ENCODE peak calls at places on chromosomes 13 and 19, in nine cellular contexts. L, D, S, A, T, K, P, O and F are unnamed samples.

GRCh38 chr19:3818479-3818878 is 32.3 kb upstream of the MATK start:
- DNase-seq in L (no peak), D (no peak), S (no peak), A (no peak), T (no peak), K (no peak), P (no peak), O (no peak), F (no peak)

GRCh38 chr13:65855276-65855675 is 1374.9 kb downstream of the PCDH9 start:
- DNase-seq in L (peak; percentile 45), D (no peak), S (no peak), A (no peak), T (no peak), K (no peak), P (no peak), O (no peak), F (no peak)

GRCh38 chr13:59877933-59878332 is 285.8 kb downstream of the DIAPH3 start:
- DNase-seq in L (no peak), D (no peak), S (no peak), A (no peak), T (no peak), K (no peak), P (no peak), O (no peak), F (no peak)

GRCh38 chr13:113490496-113491417 is at the start of gene DCUN1D2:
- DNase-seq in L (peak; percentile 95), D (peak; percentile 27), S (peak; percentile 90), A (peak; percentile 94), T (peak; percentile 68), K (peak; percentile 89), P (peak; percentile 64), O (peak; percentile 94), F (peak; percentile 93)

GRCh38 chr13:41565221-41565620 is 107.9 kb downstream of the RGCC start:
- DNase-seq in L (no peak), D (no peak), S (no peak), A (no peak), T (no peak), K (no peak), P (no peak), O (no peak), F (no peak)

GRCh38 chr19:33384983-33385382 is 11.5 kb downstream of the CEBPG start:
- DNase-seq in L (no peak), D (no peak), S (no peak), A (no peak), T (no peak), K (no peak), P (no peak), O (no peak), F (no peak)

GRCh38 chr13:26488236-26489028 is 69.1 kb upstream of the WASF3 start:
- DNase-seq in L (no peak), D (no peak), S (no peak), A (no peak), T (no peak), K (no peak), P (no peak), O (no peak), F (no peak)

GRCh38 chr13:62643007-62643483 is 1227.4 kb upstream of the PCDH20 start:
- DNase-seq in L (peak; percentile 69), D (no peak), S (no peak), A (no peak), T (no peak), K (no peak), P (no peak), O (no peak), F (no peak)

GRCh38 chr13:41577437-41577836 is 120.1 kb downstream of the RGCC start:
- DNase-seq in L (no peak), D (no peak), S (peak; percentile 6), A (no peak), T (no peak), K (no peak), P (no peak), O (no peak), F (no peak)

GRCh38 chr13:42001580-42001979 is 40.7 kb upstream of the VWA8 start:
- DNase-seq in L (peak; percentile 34), D (no peak), S (no peak), A (no peak), T (no peak), K (no peak), P (no peak), O (peak; percentile 36), F (no peak)

GRCh38 chr19:12867120-12868099 is 13.8 kb downstream of the DNASE2 start:
- DNase-seq in L (peak; percentile 93), D (no peak), S (no peak), A (peak; percentile 76), T (peak; percentile 60), K (peak; percentile 93), P (peak; percentile 41), O (peak; percentile 69), F (peak; percentile 82)

GRCh38 chr13:48490241-48490640 is 42.6 kb downstream of the RCBTB2 start:
- DNase-seq in L (no peak), D (no peak), S (no peak), A (no peak), T (no peak), K (no peak), P (no peak), O (no peak), F (no peak)

GRCh38 chr13:110493613-110494012 is 67.9 kb downstream of the RAB20 start:
- DNase-seq in L (no peak), D (no peak), S (no peak), A (no peak), T (no peak), K (no peak), P (no peak), O (no peak), F (no peak)

GRCh38 chr19:50844296-50844935 is 10.3 kb upstream of the KLK3 start:
- DNase-seq in L (no peak), D (no peak), S (peak; percentile 50), A (no peak), T (no peak), K (no peak), P (no peak), O (no peak), F (no peak)

GRCh38 chr19:7633619-7634018 is at the start of gene PCP2:
- DNase-seq in L (no peak), D (no peak), S (no peak), A (no peak), T (no peak), K (no peak), P (no peak), O (no peak), F (no peak)

GRCh38 chr19:5580116-5580515 is 12.4 kb upstream of the TINCR start:
- DNase-seq in L (no peak), D (no peak), S (no peak), A (no peak), T (no peak), K (no peak), P (no peak), O (no peak), F (no peak)

GRCh38 chr19:49442793-49443365 is 1.6 kb upstream of the SLC17A7 start:
- DNase-seq in L (peak; percentile 98), D (peak; percentile 39), S (peak; percentile 57), A (peak; percentile 96), T (peak; percentile 31), K (peak; percentile 87), P (peak; percentile 33), O (peak; percentile 76), F (peak; percentile 94)
- H3K27ac ChIP-seq in L (peak overlapping the region; percentile 72), D (peak overlapping the region; percentile 90), S (no peak overlapping the region), A (peak overlapping the region; percentile 76), T (no peak overlapping the region), K (peak overlapping the region; percentile 78), P (peak overlapping the region; percentile 51), O (no peak overlapping the region), F (peak overlapping the region; percentile 28)

GRCh38 chr19:30146346-30146745 is 204.3 kb downstream of the URI1 start:
- DNase-seq in L (no peak), D (no peak), S (no peak), A (no peak), T (no peak), K (no peak), P (no peak), O (no peak), F (no peak)
- H3K4me1 ChIP-seq in L (no peaks in the 10 kb centered on the region), D (no peaks in the 10 kb centered on the region), S (no peaks in the 10 kb centered on the region), A (no peaks in the 10 kb centered on the region), T (no peaks in the 10 kb centered on the region), K (no peaks in the 10 kb centered on the region), P (no peaks in the 10 kb centered on the region), O (no peaks in the 10 kb centered on the region), F (no peaks in the 10 kb centered on the region)

GRCh38 chr19:11171144-11171543 is 15.6 kb upstream of the SPC24 start:
- DNase-seq in L (no peak), D (no peak), S (no peak), A (no peak), T (no peak), K (no peak), P (no peak), O (no peak), F (no peak)

GRCh38 chr19:11172576-11172975 is 17.0 kb upstream of the SPC24 start:
- DNase-seq in L (no peak), D (no peak), S (no peak), A (no peak), T (no peak), K (no peak), P (no peak), O (no peak), F (no peak)

GRCh38 chr19:11173516-11174155 is 18.1 kb upstream of the SPC24 start:
- DNase-seq in L (no peak), D (no peak), S (no peak), A (no peak), T (no peak), K (no peak), P (no peak), O (no peak), F (no peak)

GRCh38 chr19:11168568-11168967 is 13.0 kb upstream of the SPC24 start:
- DNase-seq in L (no peak), D (no peak), S (no peak), A (no peak), T (no peak), K (no peak), P (no peak), O (no peak), F (no peak)

DNA sequence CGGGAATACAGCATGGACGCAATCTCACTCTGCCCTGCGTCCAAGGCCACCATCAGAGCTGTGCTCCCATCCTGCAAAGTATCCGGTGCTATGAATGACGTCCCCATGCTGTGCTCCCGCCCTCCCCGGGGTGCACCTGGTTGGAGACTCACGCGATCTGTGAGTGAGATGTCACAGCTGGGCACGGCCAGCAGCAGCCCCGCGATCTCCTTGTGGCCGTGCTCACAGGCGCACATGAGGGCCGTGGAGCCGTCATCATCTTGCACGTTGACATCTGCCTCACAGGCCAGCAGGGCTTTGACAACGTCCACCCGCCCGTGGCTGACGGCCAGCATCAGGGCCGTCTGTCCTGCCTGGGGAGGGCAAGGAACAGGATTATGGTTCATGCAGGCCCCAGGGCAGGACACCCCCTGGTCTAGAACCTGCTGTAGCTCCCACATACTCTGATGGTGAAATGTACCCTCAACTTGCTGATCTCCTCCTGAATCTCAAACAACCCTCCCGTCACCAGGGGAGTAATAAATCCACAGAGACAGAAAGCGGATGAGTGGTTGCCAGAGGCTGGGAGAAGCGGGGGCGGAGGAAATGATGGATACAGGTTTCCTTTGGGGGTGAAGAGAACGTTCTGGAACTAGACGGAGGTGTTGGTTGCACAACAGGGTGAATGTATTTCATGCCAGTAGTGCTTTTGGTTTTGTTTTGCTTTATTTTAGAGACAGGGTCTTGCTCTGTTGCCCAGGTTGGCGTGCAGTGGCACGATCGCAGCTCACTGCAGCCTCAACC is 14.5 kb upstream of the SPC24 start:
- DNase-seq in L (no peak), D (no peak), S (no peak), A (no peak), T (no peak), K (no peak), P (no peak), O (no peak), F (no peak)
- H3K27ac ChIP-seq in L (no peak overlapping the region), D (peak overlapping the region; percentile 85), S (no peak overlapping the region), A (no peak overlapping the region), T (no peak overlapping the region), K (no peak overlapping the region), P (no peak overlapping the region), O (no peak overlapping the region), F (no peak overlapping the region)

GRCh38 chr13:99380921-99381645 is 73.9 kb upstream of the GPR183 start:
- DNase-seq in L (no peak), D (no peak), S (no peak), A (no peak), T (no peak), K (no peak), P (peak; percentile 47), O (no peak), F (no peak)
- H3K4me1 ChIP-seq in L (no peaks in the 10 kb centered on the region), D (peaks cover 27% of the 10 kb centered on the region), S (no peaks in the 10 kb centered on the region), A (peaks cover 4% of the 10 kb centered on the region), T (peaks cover 79% of the 10 kb centered on the region), K (no peaks in the 10 kb centered on the region), P (peaks cover 93% of the 10 kb centered on the region), O (peaks cover 2% of the 10 kb centered on the region), F (no peaks in the 10 kb centered on the region)